ENCODE peak calls at places on chromosomes 4 and X, in ten cellular contexts. A, W, Q, L, S, F, Y, I, Z and J are unnamed samples.

GRCh38 chrX:39813631-39814246 is 284.0 kb downstream of the BCOR start:
- DNase-seq in A (peak), W (no peak), Q (peak), L (no peak), S (peak), F (peak), Y (no peak), I (no peak), Z (peak), J (peak)

GRCh38 chr4:16111533-16111932 is 27.7 kb upstream of the PROM1 start:
- DNase-seq in A (no peak), W (no peak), Q (no peak), L (no peak), S (no peak), F (no peak), Y (no peak), I (no peak), Z (no peak), J (no peak)

GRCh38 chr4:105145913-105146285 is 777 bp upstream of the TET2 start:
- DNase-seq in A (no peak), W (peak), Q (no peak), L (peak), S (peak), F (peak), Y (no peak), I (no peak), Z (no peak), J (no peak)

GRCh38 chr4:152990471-152991131 is 54.5 kb downstream of the FHDC1 start:
- DNase-seq in A (no peak), W (no peak), Q (no peak), L (no peak), S (no peak), F (no peak), Y (no peak), I (no peak), Z (no peak), J (no peak)

GRCh38 chr4:174669278-174669677 is 147.0 kb upstream of the HPGD start:
- DNase-seq in A (no peak), W (no peak), Q (no peak), L (no peak), S (peak), F (no peak), Y (no peak), I (no peak), Z (peak), J (no peak)

GRCh38 chr4:139416073-139416673 is 37.7 kb upstream of the RAB33B start:
- DNase-seq in A (no peak), W (peak), Q (no peak), L (no peak), S (peak), F (no peak), Y (no peak), I (no peak), Z (peak), J (no peak)

GRCh38 chr4:160510925-160511324 is 1408.0 kb downstream of the RAPGEF2 start:
- DNase-seq in A (no peak), W (no peak), Q (no peak), L (no peak), S (peak), F (no peak), Y (no peak), I (no peak), Z (peak), J (no peak)

GRCh38 chrX:13898084-13898483 is 81.2 kb upstream of the GPM6B start:
- DNase-seq in A (no peak), W (no peak), Q (peak), L (no peak), S (no peak), F (no peak), Y (no peak), I (no peak), Z (peak), J (no peak)

GRCh38 chr4:168478868-168479267 is 1.4 kb downstream of the DDX60L start:
- DNase-seq in A (no peak), W (no peak), Q (no peak), L (no peak), S (no peak), F (no peak), Y (no peak), I (no peak), Z (no peak), J (no peak)

GRCh38 chr4:27042411-27042810 is 181.8 kb downstream of the STIM2 start:
- DNase-seq in A (no peak), W (no peak), Q (no peak), L (no peak), S (no peak), F (no peak), Y (no peak), I (no peak), Z (no peak), J (no peak)

GRCh38 chrX:38929966-38930421 is 128.7 kb downstream of the MID1IP1 start:
- DNase-seq in A (no peak), W (no peak), Q (no peak), L (no peak), S (peak), F (no peak), Y (no peak), I (no peak), Z (peak), J (no peak)

GRCh38 chrX:39682778-39683177 is 415.0 kb downstream of the BCOR start:
- DNase-seq in A (no peak), W (no peak), Q (no peak), L (no peak), S (no peak), F (peak), Y (no peak), I (no peak), Z (no peak), J (no peak)

GRCh38 chr4:94690851-94691254 is 66.9 kb upstream of the BMPR1B start:
- DNase-seq in A (no peak), W (no peak), Q (no peak), L (no peak), S (peak), F (no peak), Y (no peak), I (no peak), Z (peak), J (no peak)